ENCODE peak calls at places on chromosome 18, in four cellular contexts. W is EH; K is activated CD8-positive, alpha-beta T cell treated with anti-CD3 and anti-CD28 coated beads, Interleukin-2, amount 10 ng/mL, durations not matched to agents 7 days and 5 days; C is upper lobe of left lung. O is an unnamed sample.

GRCh38 chr18:62957885-62958472 is 242.6 kb downstream of the PHLPP1 start:
- DNase-seq in K (peak; percentile 61), C (peak; percentile 66), W (peak; percentile 55), O (peak; percentile 19)

GRCh38 chr18:21851327-21851961 is 110.9 kb downstream of the MIB1 start:
- DNase-seq in W (peak; percentile 20), K (no peak), C (no peak), O (no peak)

GRCh38 chr18:75201936-75202335 is 7.0 kb downstream of the PTGR3 start:
- DNase-seq in W (peak; percentile 29), C (no peak), K (no peak), O (no peak)

GRCh38 chr18:43571078-43571689 is 293.9 kb upstream of the SYT4 start:
- DNase-seq in C (no peak), K (peak; percentile 38), W (peak; percentile 47), O (peak; percentile 33)

GRCh38 chr18:12085136-12085535 is 8.5 kb upstream of the ANKRD62 start:
- DNase-seq in W (no peak), K (no peak), C (no peak), O (no peak)

GRCh38 chr18:44637210-44638051 is 43.3 kb upstream of the SETBP1 start:
- DNase-seq in C (no peak), K (peak; percentile 30), W (peak; percentile 59), O (peak; percentile 86)

GRCh38 chr18:68041327-68041726 is 524.8 kb upstream of the DSEL start:
- DNase-seq in C (no peak), K (no peak), W (peak; percentile 14), O (no peak)

GRCh38 chr18:46502444-46502843 is 154.6 kb downstream of the LOXHD1 start:
- DNase-seq in W (peak; percentile 23), C (no peak), K (peak; percentile 47), O (no peak)

O was measured in mammary epithelial cell.